ENCODE peak calls at places on chromosomes 2 and 18, in six cellular contexts. M is neural progenitor cell, H is H9, Q is K562, V is NT2/D1, U is fibroblast of lung. Z is an unnamed sample.
A peak's percentile ranks its signal among the peaks of the same experiment; 100 is the strongest.

GRCh38 chr2:95270541-95271081 is 3.6 kb upstream of the PROM2 start:
- DNase-seq in H (peak; percentile 7), V (no peak), Q (no peak), M (no peak), U (no peak), Z (peak; percentile 13)

GRCh38 chr2:173571887-173572680 is 217.4 kb downstream of the CDCA7 start:
- DNase-seq in V (no peak), M (no peak), Q (no peak), U (no peak), H (no peak), Z (no peak)

GRCh38 chr2:234399451-234400246 is 97.2 kb downstream of the ARL4C start:
- DNase-seq in M (no peak), V (no peak), Q (no peak), H (no peak), U (peak; percentile 95), Z (no peak)

GRCh38 chr2:240250985-240251847 is 110.8 kb upstream of the OTOS start:
- DNase-seq in H (peak; percentile 78), M (peak; percentile 50), Q (peak; percentile 93), U (peak; percentile 85), V (no peak), Z (peak; percentile 74)

GRCh38 chr2:28649481-28650260 is 102.0 kb upstream of the PPP1CB start:
- DNase-seq in V (no peak), U (no peak), Q (peak; percentile 42), M (no peak), H (no peak), Z (no peak)

GRCh38 chr2:169225233-169225750 is 137.0 kb downstream of the LRP2 start:
- DNase-seq in U (no peak), V (no peak), M (no peak), Q (no peak), H (no peak), Z (no peak)

GRCh38 chr2:69169990-69170389 is 157.0 kb downstream of the ANTXR1 start:
- DNase-seq in H (no peak), V (no peak), Q (no peak), U (peak; percentile 87), M (no peak), Z (no peak)

GRCh38 chr2:223058952-223059716 is 7.1 kb downstream of the KCNE4 start:
- DNase-seq in M (no peak), Q (peak; percentile 87), V (no peak), H (no peak), U (peak; percentile 66), Z (peak; percentile 72)

GRCh38 chr18:76805221-76805620 is 17.1 kb upstream of the ZNF236 start:
- DNase-seq in Q (no peak), U (peak; percentile 42), H (no peak), V (no peak), M (no peak), Z (no peak)

GRCh38 chr18:79630266-79631095 is 49.1 kb upstream of the CTDP1 start:
- DNase-seq in Q (no peak), M (no peak), V (no peak), U (peak; percentile 11), H (no peak), Z (no peak)

GRCh38 chr2:20632446-20632990 is 18.4 kb downstream of the HS1BP3 start:
- DNase-seq in M (no peak), U (no peak), V (no peak), Q (no peak), H (no peak), Z (no peak)

GRCh38 chr2:235901243-235901642 is 266.9 kb downstream of the GBX2 start:
- DNase-seq in Q (no peak), U (no peak), M (no peak), V (no peak), H (no peak), Z (peak; percentile 25)

GRCh38 chr2:128446866-128447537 is 128.3 kb upstream of the HS6ST1 start:
- DNase-seq in H (peak; percentile 19), U (no peak), M (peak; percentile 1), Q (no peak), V (no peak), Z (peak; percentile 13)

GRCh38 chr2:222835142-222835822 is 25.6 kb upstream of the ACSL3 start:
- DNase-seq in H (no peak), V (no peak), Q (no peak), M (no peak), U (no peak), Z (peak; percentile 40)

GRCh38 chr2:151051584-151052220 is 210.0 kb downstream of the RBM43 start:
- DNase-seq in V (no peak), M (peak; percentile 36), H (no peak), Q (peak; percentile 43), U (peak; percentile 41), Z (peak; percentile 23)

GRCh38 chr2:239182981-239183791 is 217.6 kb downstream of the HDAC4 start:
- DNase-seq in U (no peak), Q (no peak), V (no peak), H (peak; percentile 20), M (no peak), Z (no peak)

GRCh38 chr2:194002699-194003368 is 1654.2 kb upstream of the SLC39A10 start:
- DNase-seq in Q (no peak), H (no peak), M (no peak), U (no peak), V (no peak), Z (no peak)

GRCh38 chr2:117855886-117856285 is 41.4 kb downstream of the DDX18 start:
- DNase-seq in Q (no peak), H (no peak), V (no peak), M (no peak), U (peak; percentile 16), Z (no peak)

GRCh38 chr2:149438260-149438960 is 108.0 kb downstream of the LYPD6 start:
- DNase-seq in M (no peak), U (no peak), Q (no peak), V (no peak), H (no peak), Z (no peak)

GRCh38 chr2:110994250-110994961 is 126.3 kb upstream of the BCL2L11 start:
- DNase-seq in H (no peak), M (no peak), Q (no peak), V (no peak), U (no peak), Z (no peak)

GRCh38 chr2:183078163-183078466 is 432 bp upstream of the DUSP19 start:
- DNase-seq in Q (no peak), H (peak; percentile 74), U (no peak), V (peak; percentile 48), M (no peak), Z (no peak)

GRCh38 chr2:26008851-26009566 is 24.9 kb upstream of the RAB10 start:
- DNase-seq in U (peak; percentile 49), M (no peak), Q (peak; percentile 32), V (no peak), H (no peak), Z (peak; percentile 78)

GRCh38 chr18:723541-723940 is 11.1 kb upstream of the ENOSF1 start:
- DNase-seq in M (no peak), Q (no peak), H (no peak), U (peak; percentile 10), V (no peak), Z (no peak)

GRCh38 chr2:36586672-36587071 is 11.3 kb downstream of the FEZ2 start:
- DNase-seq in Q (no peak), H (no peak), U (no peak), M (no peak), V (no peak), Z (no peak)

GRCh38 chr2:184906160-184906559 is 307.8 kb downstream of the ZNF804A start:
- DNase-seq in U (no peak), H (no peak), Q (no peak), M (no peak), V (no peak), Z (no peak)
- H3K9ac ChIP-seq in U (no peak overlapping the region), H (no peak overlapping the region), Q (no peak overlapping the region), M (no peak overlapping the region), V (no peak overlapping the region), Z (no peak overlapping the region)

GRCh38 chr2:104769096-104769495 is 84.8 kb upstream of the POU3F3 start:
- DNase-seq in V (no peak), Q (no peak), M (no peak), H (no peak), U (peak; percentile 96), Z (no peak)

GRCh38 chr2:104774631-104775030 is 79.3 kb upstream of the POU3F3 start:
- DNase-seq in H (no peak), Q (no peak), U (peak; percentile 89), M (no peak), V (no peak), Z (no peak)

GRCh38 chr2:104766683-104767082 is 87.2 kb upstream of the POU3F3 start:
- DNase-seq in V (no peak), Q (no peak), H (peak; percentile 66), M (no peak), U (peak; percentile 61), Z (no peak)

DNA sequence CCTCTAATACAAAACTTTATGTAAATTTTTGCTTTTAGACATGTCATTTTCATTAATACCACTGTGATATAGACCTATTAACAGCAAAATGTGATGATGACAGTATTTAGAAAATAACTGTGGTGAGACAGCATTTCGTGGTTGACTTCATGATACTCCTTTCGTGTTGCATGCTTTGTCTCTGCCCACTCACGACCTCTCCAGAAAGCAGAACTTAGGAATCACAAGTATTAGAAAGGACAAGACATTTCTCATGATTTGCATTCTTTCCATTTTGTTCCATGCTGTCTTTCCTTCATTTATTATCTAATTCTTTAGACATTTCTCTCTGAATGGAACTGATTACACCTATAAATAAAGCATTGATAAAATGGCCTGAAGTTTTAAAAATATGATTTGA is 85.2 kb upstream of the POU3F3 start:
- DNase-seq in U (peak; percentile 94), Q (no peak), V (no peak), H (no peak), M (no peak), Z (no peak)
- H3K9ac ChIP-seq in U (no peak overlapping the region), Q (no peak overlapping the region), V (no peak overlapping the region), H (no peak overlapping the region), M (no peak overlapping the region), Z (no peak overlapping the region)

DNA sequence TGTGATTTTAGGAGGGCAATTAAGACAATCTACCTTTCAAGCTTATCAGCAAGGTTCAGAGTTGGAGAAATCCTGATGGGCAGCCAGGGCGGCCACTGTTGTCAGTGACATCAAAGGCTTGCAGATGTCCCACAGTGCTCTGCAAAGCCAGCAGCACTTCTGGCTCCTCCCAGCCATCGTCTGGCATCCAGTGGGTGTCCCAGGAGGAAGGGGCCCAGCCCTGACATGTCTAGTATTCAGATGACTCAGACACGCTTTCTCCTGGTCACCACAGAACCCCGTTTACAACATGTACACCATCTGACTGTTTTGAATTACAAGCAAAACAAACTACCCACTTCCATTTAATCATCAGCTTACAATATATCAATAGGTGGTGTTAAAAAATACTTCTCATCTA is 61.4 kb downstream of the CYRIA start:
- DNase-seq in Q (no peak), M (no peak), U (no peak), H (no peak), V (no peak), Z (no peak)
- H3K9ac ChIP-seq in Q (no peak overlapping the region), M (no peak overlapping the region), U (no peak overlapping the region), H (no peak overlapping the region), V (no peak overlapping the region), Z (no peak overlapping the region)

GRCh38 chr2:10435427-10436204 is 12.5 kb downstream of the ODC1 start:
- DNase-seq in M (no peak), H (no peak), U (no peak), Q (no peak), V (no peak), Z (no peak)

GRCh38 chr2:10434885-10435419 is 13.2 kb downstream of the ODC1 start:
- DNase-seq in M (peak; percentile 88), H (peak; percentile 87), U (peak; percentile 44), V (peak; percentile 68), Q (peak; percentile 91), Z (peak; percentile 81)

GRCh38 chr2:10432315-10433181 is 15.6 kb downstream of the ODC1 start:
- DNase-seq in H (peak; percentile 81), M (peak; percentile 50), Q (no peak), U (no peak), V (no peak), Z (peak; percentile 75)

GRCh38 chr2:10433264-10433947 is 14.7 kb downstream of the ODC1 start:
- DNase-seq in H (no peak), Q (no peak), M (no peak), V (no peak), U (no peak), Z (no peak)

GRCh38 chr2:10433948-10434884 is 13.9 kb downstream of the ODC1 start:
- DNase-seq in V (no peak), H (no peak), Q (peak; percentile 37), M (peak; percentile 53), U (no peak), Z (no peak)
- H3K9ac ChIP-seq in V (no peak overlapping the region), H (no peak overlapping the region), Q (no peak overlapping the region), M (no peak overlapping the region), U (no peak overlapping the region), Z (no peak overlapping the region)

Z was measured in colonic mucosa.